ENCODE peak calls at places on chromosomes 13 and 19, in nine cellular contexts. A, U, V, M, X, O, S, R and Y are unnamed samples.
A peak's percentile ranks its signal among the peaks of the same experiment; 100 is the strongest.

GRCh38 chr13:65656740-65657329 is 1573.3 kb downstream of the PCDH9 start:
- DNase-seq in A (no peak), U (no peak), V (peak; percentile 40), M (no peak), X (no peak), O (no peak), S (no peak), R (no peak), Y (peak; percentile 11)

GRCh38 chr13:101300531-101300930 is 115.8 kb downstream of the NALCN start:
- DNase-seq in A (no peak), U (no peak), V (no peak), M (no peak), X (no peak), O (no peak), S (no peak), R (no peak), Y (no peak)

GRCh38 chr13:98576215-98576945 is 527 bp downstream of the STK24 start:
- DNase-seq in A (peak; percentile 71), U (peak; percentile 74), V (no peak), M (peak; percentile 28), X (peak; percentile 77), O (peak; percentile 84), S (no peak), R (no peak), Y (no peak)

GRCh38 chr13:45209229-45209628 is 8.4 kb upstream of the KCTD4 start:
- DNase-seq in A (no peak), U (no peak), V (no peak), M (no peak), X (no peak), O (no peak), S (no peak), R (no peak), Y (no peak)

GRCh38 chr13:50448535-50448981 is 394.9 kb downstream of the DLEU7 start:
- DNase-seq in A (peak; percentile 47), U (no peak), V (no peak), M (no peak), X (no peak), O (no peak), S (peak; percentile 80), R (no peak), Y (peak; percentile 62)

GRCh38 chr13:35994131-35994966 is 136.8 kb downstream of the DCLK1 start:
- DNase-seq in A (peak; percentile 60), U (peak; percentile 81), V (peak; percentile 97), M (no peak), X (peak; percentile 77), O (peak; percentile 67), S (peak; percentile 64), R (no peak), Y (peak; percentile 45)

GRCh38 chr13:73411067-73411809 is 352.4 kb downstream of the KLF5 start:
- DNase-seq in A (peak; percentile 4), U (no peak), V (peak; percentile 35), M (no peak), X (no peak), O (no peak), S (peak; percentile 22), R (no peak), Y (peak; percentile 41)

GRCh38 chr19:377801-378581 is 31.0 kb downstream of the C2CD4C start:
- DNase-seq in A (no peak), U (no peak), V (no peak), M (no peak), X (no peak), O (no peak), S (peak; percentile 50), R (no peak), Y (no peak)

GRCh38 chr19:29326849-29327840 is 114.2 kb upstream of the UQCRFS1 start:
- DNase-seq in A (no peak), U (no peak), V (no peak), M (no peak), X (no peak), O (no peak), S (no peak), R (no peak), Y (no peak)

GRCh38 chr13:73922728-73923393 is 211.3 kb downstream of the KLF12 start:
- DNase-seq in A (no peak), U (no peak), V (peak; percentile 39), M (no peak), X (no peak), O (no peak), S (no peak), R (no peak), Y (peak; percentile 18)

GRCh38 chr19:42178791-42179500 is 38.5 kb downstream of the DEDD2 start:
- DNase-seq in A (peak; percentile 61), U (no peak), V (no peak), M (no peak), X (no peak), O (no peak), S (no peak), R (no peak), Y (no peak)

GRCh38 chr19:49692102-49692599 is 1.2 kb downstream of the CPT1C start:
- DNase-seq in A (no peak), U (no peak), V (no peak), M (no peak), X (peak; percentile 47), O (no peak), S (no peak), R (no peak), Y (no peak)

GRCh38 chr19:918152-918437 is 962 bp downstream of the KISS1R start:
- DNase-seq in A (no peak), U (no peak), V (no peak), M (no peak), X (no peak), O (no peak), S (no peak), R (no peak), Y (no peak)

GRCh38 chr19:29162694-29163093 is 50.3 kb downstream of the UQCRFS1 start:
- DNase-seq in A (no peak), U (no peak), V (no peak), M (no peak), X (no peak), O (no peak), S (no peak), R (no peak), Y (no peak)

GRCh38 chr13:40682449-40683240 is 16.2 kb upstream of the FOXO1 start:
- DNase-seq in A (peak; percentile 8), U (no peak), V (peak; percentile 60), M (no peak), X (no peak), O (no peak), S (peak; percentile 21), R (no peak), Y (peak; percentile 12)

GRCh38 chr19:46787331-46788100 is 878 bp downstream of the SLC1A5 start:
- DNase-seq in A (peak; percentile 65), U (peak; percentile 83), V (peak; percentile 67), M (peak; percentile 20), X (peak; percentile 88), O (peak; percentile 83), S (peak; percentile 69), R (no peak), Y (peak; percentile 1)

GRCh38 chr13:114115191-114115671 is 17.2 kb downstream of the RASA3 start:
- DNase-seq in A (no peak), U (peak; percentile 77), V (peak; percentile 76), M (no peak), X (peak; percentile 79), O (peak; percentile 76), S (peak; percentile 85), R (no peak), Y (peak; percentile 53)

GRCh38 chr13:22757530-22758120 is 423.2 kb upstream of the SGCG start:
- DNase-seq in A (no peak), U (no peak), V (peak; percentile 4), M (no peak), X (no peak), O (no peak), S (no peak), R (no peak), Y (peak; percentile 9)

GRCh38 chr13:51520524-51520923 is 63.7 kb upstream of the WDFY2 start:
- DNase-seq in A (no peak), U (no peak), V (peak; percentile 45), M (no peak), X (no peak), O (no peak), S (no peak), R (no peak), Y (no peak)

GRCh38 chr19:42528354-42529247 is at the start of gene CEACAM1:
- DNase-seq in A (peak; percentile 14), U (no peak), V (no peak), M (peak; percentile 28), X (peak; percentile 66), O (peak; percentile 71), S (peak; percentile 28), R (peak; percentile 52), Y (no peak)

GRCh38 chr13:71590654-71591148 is 276.3 kb downstream of the DACH1 start:
- DNase-seq in A (no peak), U (no peak), V (no peak), M (no peak), X (no peak), O (no peak), S (no peak), R (no peak), Y (no peak)

GRCh38 chr13:104855581-104855980 is 1679.9 kb downstream of the EFNB2 start:
- DNase-seq in A (no peak), U (no peak), V (no peak), M (no peak), X (no peak), O (no peak), S (no peak), R (no peak), Y (no peak)

GRCh38 chr13:41222259-41222852 is 28.0 kb upstream of the KBTBD7 start:
- DNase-seq in A (peak; percentile 49), U (no peak), V (peak; percentile 52), M (peak; percentile 27), X (no peak), O (no peak), S (peak; percentile 30), R (peak; percentile 40), Y (peak; percentile 65)

GRCh38 chr13:80157261-80157942 is 183.5 kb downstream of the SPRY2 start:
- DNase-seq in A (no peak), U (no peak), V (no peak), M (no peak), X (no peak), O (no peak), S (no peak), R (no peak), Y (no peak)

GRCh38 chr19:3480383-3481091 is at the start of gene SMIM24:
- DNase-seq in A (peak; percentile 54), U (no peak), V (no peak), M (no peak), X (peak; percentile 26), O (no peak), S (no peak), R (no peak), Y (no peak)

GRCh38 chr19:35178701-35179100 is 24.2 kb downstream of the FXYD5 start:
- DNase-seq in A (no peak), U (no peak), V (no peak), M (no peak), X (no peak), O (no peak), S (no peak), R (no peak), Y (no peak)

GRCh38 chr19:45641274-45642105 is 2.3 kb upstream of the EML2 start:
- DNase-seq in A (peak; percentile 94), U (peak; percentile 82), V (peak; percentile 57), M (peak; percentile 23), X (peak; percentile 90), O (peak; percentile 83), S (peak; percentile 98), R (peak; percentile 94), Y (peak; percentile 82)

GRCh38 chr19:43430142-43430710 is 15.5 kb downstream of the TEX101 start:
- DNase-seq in A (no peak), U (no peak), V (no peak), M (no peak), X (no peak), O (no peak), S (no peak), R (no peak), Y (no peak)

GRCh38 chr19:40771101-40771539 is 4.2 kb upstream of the MIA start:
- DNase-seq in A (no peak), U (no peak), V (no peak), M (no peak), X (no peak), O (no peak), S (peak; percentile 60), R (no peak), Y (no peak)

GRCh38 chr13:48818495-48818961 is 157.2 kb upstream of the FNDC3A start:
- DNase-seq in A (no peak), U (no peak), V (peak; percentile 96), M (no peak), X (no peak), O (no peak), S (peak; percentile 88), R (no peak), Y (peak; percentile 99)

GRCh38 chr19:46241676-46242075 is 12.1 kb downstream of the IGFL1 start:
- DNase-seq in A (no peak), U (no peak), V (no peak), M (no peak), X (no peak), O (no peak), S (no peak), R (no peak), Y (no peak)